ENCODE peak calls at places on chromosome 3, in seven cellular contexts. Q is CD8-positive, alpha-beta T cell; N is tibial artery; O is cardiac fibroblast; B is type B pancreatic cell; T is Peyer's patch; U is neural progenitor cell. J is an unnamed sample.

GRCh38 chr3:169637731-169638130 is 25.8 kb downstream of the MECOM start:
- DNase-seq in N (no peak), T (no peak), B (no peak), Q (no peak), U (no peak), O (no peak), J (no peak)

GRCh38 chr3:140545197-140545596 is 132.7 kb upstream of the TRIM42 start:
- DNase-seq in T (no peak), O (no peak), B (no peak), N (no peak), U (no peak), Q (no peak), J (no peak)

GRCh38 chr3:122824465-122825379 is 29.9 kb downstream of the SLC49A4 start:
- DNase-seq in N (no peak), Q (no peak), T (no peak), B (no peak), O (no peak), U (no peak), J (no peak)

GRCh38 chr3:38616111-38616510 is 33.4 kb downstream of the SCN5A start:
- DNase-seq in N (no peak), U (no peak), T (peak; percentile 15), B (no peak), Q (no peak), O (no peak), J (no peak)

GRCh38 chr3:38226273-38226672 is 39.3 kb upstream of the SLC22A13 start:
- DNase-seq in T (no peak), Q (no peak), B (no peak), O (peak; percentile 74), N (no peak), U (no peak), J (no peak)

GRCh38 chr3:5186854-5187151 is 704 bp upstream of the EDEM1 start:
- DNase-seq in B (no peak), T (no peak), Q (no peak), N (no peak), U (peak; percentile 36), O (peak; percentile 55), J (no peak)

GRCh38 chr3:131716007-131716406 is 213.2 kb upstream of the MRPL3 start:
- DNase-seq in U (peak; percentile 6), Q (no peak), T (no peak), O (no peak), N (no peak), B (no peak), J (no peak)

GRCh38 chr3:45218578-45219390 is 7.3 kb downstream of the TMEM158 start:
- DNase-seq in N (no peak), U (no peak), Q (no peak), T (no peak), B (no peak), O (peak; percentile 74), J (no peak)

GRCh38 chr3:29280675-29281264 is at the start of gene RBMS3:
- DNase-seq in U (peak; percentile 83), B (peak; percentile 77), Q (no peak), O (peak; percentile 98), N (peak; percentile 94), T (peak; percentile 59), J (peak; percentile 83)
- TF ChIP-seq CTCF in U (peak; percentile 40), B (peak; percentile 71), Q (no peak), O (peak; percentile 69), N (peak; percentile 37), T (peak; percentile 26), J (peak; percentile 55)

GRCh38 chr3:160577551-160578195 is 12.3 kb upstream of the KPNA4 start:
- DNase-seq in Q (no peak), N (no peak), B (no peak), U (peak; percentile 42), O (peak; percentile 58), T (no peak), J (no peak)
- TF ChIP-seq CTCF in Q (no peak), N (no peak), B (no peak), U (peak; percentile 61), O (no peak), T (peak; percentile 33), J (no peak)

DNA sequence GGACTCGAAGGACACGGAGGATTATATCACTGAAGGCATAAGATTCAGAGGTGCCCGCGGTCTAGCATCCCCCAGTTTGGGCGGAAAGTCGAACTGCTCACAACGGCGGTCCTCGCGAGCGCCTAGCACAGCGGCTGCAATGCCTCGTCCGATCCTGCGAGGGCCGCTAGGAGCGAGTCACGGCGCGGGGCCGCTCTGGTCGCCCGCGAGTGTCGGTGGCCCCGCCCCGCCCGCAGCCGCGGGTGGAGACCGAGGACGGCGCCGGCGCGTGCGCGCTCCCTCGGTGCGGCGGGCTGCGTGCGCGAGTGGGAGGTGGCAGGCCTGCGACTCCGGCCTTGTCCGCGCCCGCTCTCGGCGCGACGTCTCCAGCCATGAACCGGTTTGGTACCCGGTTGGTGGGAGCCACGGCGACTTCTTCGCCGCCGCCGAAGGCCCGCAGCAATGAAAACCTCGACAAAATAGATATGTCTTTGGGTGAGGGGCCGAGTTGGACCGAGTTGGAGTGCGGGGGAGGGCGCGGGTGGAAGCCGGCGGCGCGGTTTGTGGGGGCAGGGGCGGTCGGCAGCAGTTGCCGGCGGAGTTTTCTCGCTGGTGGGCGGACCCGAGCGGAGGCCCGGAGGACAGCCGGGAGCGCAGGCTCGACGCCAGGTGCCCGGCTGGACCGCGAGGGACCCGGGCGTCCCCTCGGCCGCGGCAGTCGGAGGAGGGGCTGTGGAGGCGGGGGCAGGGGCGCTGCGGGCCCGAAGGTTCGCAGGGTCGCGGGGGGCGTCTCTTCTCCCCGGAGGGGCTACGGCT is at the start of gene FYTTD1:
- DNase-seq in N (peak; percentile 89), U (peak; percentile 90), B (peak; percentile 93), Q (peak; percentile 84), O (peak; percentile 79), T (peak; percentile 94), J (peak; percentile 84)
- TF ChIP-seq CTCF in N (peak; percentile 61), U (peak; percentile 43), B (peak; percentile 62), Q (peak; percentile 15), O (peak; percentile 34), T (peak; percentile 63), J (peak; percentile 64)

DNA sequence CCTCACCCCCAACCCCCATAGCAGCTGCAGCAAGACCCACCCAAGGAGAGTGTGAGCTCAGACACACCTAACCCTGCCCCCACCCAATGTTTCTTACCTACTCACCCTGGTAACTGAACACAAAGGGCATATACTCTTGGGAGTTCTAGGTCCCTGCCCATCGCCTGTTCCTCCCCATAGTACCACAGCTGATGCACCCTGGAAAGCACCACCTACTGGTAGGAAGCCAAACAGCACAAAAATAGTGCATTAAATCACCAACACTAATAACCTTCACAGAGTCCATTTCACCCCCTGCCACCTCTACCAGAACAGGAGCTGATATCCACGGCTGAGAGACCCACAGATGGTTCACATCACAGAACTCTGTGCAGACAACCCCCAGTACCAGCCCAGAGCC is 245.2 kb downstream of the EFHB start:
- DNase-seq in U (peak; percentile 3), T (no peak), N (no peak), B (no peak), Q (no peak), O (no peak), J (no peak)
- TF ChIP-seq CTCF in U (peak; percentile 24), T (no peak), N (no peak), B (peak; percentile 31), Q (no peak), O (no peak), J (no peak)

J was measured in prostate gland.